ENCODE peak calls at places on chromosomes 5 and 9, in six cellular contexts. One of them, this sample, is unnamed.

GRCh38 chr5:142869883-142870282 is 99.7 kb downstream of the ARHGAP26 start:
- DNase-seq in hypothalamus: no peak
- DNase-seq in AG20443: no peak
- DNase-seq in neuronal stem cell: no peak
- DNase-seq in HCT116: no peak
- DNase-seq in lung microvascular endothelial cell: no peak
- DNase-seq in this sample: no peak

GRCh38 chr9:73667749-73668148 is 516.1 kb downstream of the ANXA1 start:
- DNase-seq in hypothalamus: no peak
- DNase-seq in AG20443: no peak
- DNase-seq in neuronal stem cell: no peak
- DNase-seq in HCT116: no peak
- DNase-seq in lung microvascular endothelial cell: peak
- DNase-seq in this sample: no peak

GRCh38 chr5:172692981-172693380 is 51.9 kb downstream of the NEURL1B start:
- DNase-seq in hypothalamus: no peak
- DNase-seq in AG20443: no peak
- DNase-seq in neuronal stem cell: no peak
- DNase-seq in HCT116: no peak
- DNase-seq in lung microvascular endothelial cell: no peak
- DNase-seq in this sample: no peak

GRCh38 chr9:113390192-113390960 is 10.7 kb downstream of the ALAD start:
- DNase-seq in hypothalamus: no peak
- DNase-seq in AG20443: no peak
- DNase-seq in neuronal stem cell: no peak
- DNase-seq in HCT116: no peak
- DNase-seq in lung microvascular endothelial cell: no peak
- DNase-seq in this sample: no peak

GRCh38 chr5:74767579-74767913 is 497 bp downstream of the NSA2 start:
- DNase-seq in hypothalamus: no peak
- DNase-seq in AG20443: peak
- DNase-seq in neuronal stem cell: peak
- DNase-seq in HCT116: peak
- DNase-seq in lung microvascular endothelial cell: peak
- DNase-seq in this sample: no peak

GRCh38 chr5:123681061-123681460 is 169.1 kb downstream of the CSNK1G3 start:
- DNase-seq in hypothalamus: no peak
- DNase-seq in AG20443: no peak
- DNase-seq in neuronal stem cell: no peak
- DNase-seq in HCT116: no peak
- DNase-seq in lung microvascular endothelial cell: no peak
- DNase-seq in this sample: no peak

GRCh38 chr9:105333811-105334210 is 89.4 kb downstream of the SLC44A1 start:
- DNase-seq in hypothalamus: no peak
- DNase-seq in AG20443: no peak
- DNase-seq in neuronal stem cell: no peak
- DNase-seq in HCT116: no peak
- DNase-seq in lung microvascular endothelial cell: no peak
- DNase-seq in this sample: no peak

GRCh38 chr5:134526483-134527155 is 1.1 kb downstream of the JADE2 start:
- DNase-seq in hypothalamus: peak
- DNase-seq in AG20443: peak
- DNase-seq in neuronal stem cell: peak
- DNase-seq in HCT116: peak
- DNase-seq in lung microvascular endothelial cell: peak
- DNase-seq in this sample: no peak

GRCh38 chr5:110769282-110769681 is 30.5 kb downstream of the SLC25A46 start:
- DNase-seq in hypothalamus: no peak
- DNase-seq in AG20443: peak
- DNase-seq in neuronal stem cell: no peak
- DNase-seq in HCT116: no peak
- DNase-seq in lung microvascular endothelial cell: peak
- DNase-seq in this sample: no peak

GRCh38 chr5:61673007-61673735 is 341.1 kb downstream of the ZSWIM6 start:
- DNase-seq in hypothalamus: no peak
- DNase-seq in AG20443: peak
- DNase-seq in neuronal stem cell: peak
- DNase-seq in HCT116: peak
- DNase-seq in lung microvascular endothelial cell: peak
- DNase-seq in this sample: no peak

GRCh38 chr9:101580076-101580475 is 14.7 kb downstream of the PPP3R2 start:
- DNase-seq in hypothalamus: no peak
- DNase-seq in AG20443: no peak
- DNase-seq in neuronal stem cell: no peak
- DNase-seq in HCT116: no peak
- DNase-seq in lung microvascular endothelial cell: no peak
- DNase-seq in this sample: no peak

GRCh38 chr5:44774279-44774880 is 34.4 kb upstream of the MRPS30 start:
- DNase-seq in hypothalamus: no peak
- DNase-seq in AG20443: peak
- DNase-seq in neuronal stem cell: peak
- DNase-seq in HCT116: peak
- DNase-seq in lung microvascular endothelial cell: peak
- DNase-seq in this sample: no peak

GRCh38 chr9:8850916-8851315 is 1051.3 kb upstream of the DMAC1 start:
- DNase-seq in hypothalamus: no peak
- DNase-seq in AG20443: no peak
- DNase-seq in neuronal stem cell: no peak
- DNase-seq in HCT116: no peak
- DNase-seq in lung microvascular endothelial cell: no peak
- DNase-seq in this sample: no peak

GRCh38 chr5:160230686-160231527 is 1.6 kb downstream of the FABP6 start:
- DNase-seq in hypothalamus: no peak
- DNase-seq in AG20443: peak
- DNase-seq in neuronal stem cell: no peak
- DNase-seq in HCT116: no peak
- DNase-seq in lung microvascular endothelial cell: no peak
- DNase-seq in this sample: no peak

GRCh38 chr9:73179594-73179993 is 27.9 kb downstream of the ANXA1 start:
- DNase-seq in hypothalamus: no peak
- DNase-seq in AG20443: no peak
- DNase-seq in neuronal stem cell: no peak
- DNase-seq in HCT116: peak
- DNase-seq in lung microvascular endothelial cell: no peak
- DNase-seq in this sample: no peak

GRCh38 chr9:128689820-128690683 is 1.0 kb downstream of the SET start:
- DNase-seq in hypothalamus: peak
- DNase-seq in AG20443: peak
- DNase-seq in neuronal stem cell: peak
- DNase-seq in HCT116: no peak
- DNase-seq in lung microvascular endothelial cell: peak
- DNase-seq in this sample: no peak

GRCh38 chr5:88940712-88941111 is 57.7 kb upstream of the MEF2C start:
- DNase-seq in hypothalamus: no peak
- DNase-seq in AG20443: no peak
- DNase-seq in neuronal stem cell: no peak
- DNase-seq in HCT116: no peak
- DNase-seq in lung microvascular endothelial cell: no peak
- DNase-seq in this sample: no peak

GRCh38 chr5:33565304-33565703 is 124.5 kb downstream of the TARS1 start:
- DNase-seq in hypothalamus: no peak
- DNase-seq in AG20443: no peak
- DNase-seq in neuronal stem cell: no peak
- DNase-seq in HCT116: no peak
- DNase-seq in lung microvascular endothelial cell: no peak
- DNase-seq in this sample: no peak

GRCh38 chr5:135116146-135116545 is 82.1 kb upstream of the PITX1 start:
- DNase-seq in hypothalamus: no peak
- DNase-seq in AG20443: no peak
- DNase-seq in neuronal stem cell: no peak
- DNase-seq in HCT116: no peak
- DNase-seq in lung microvascular endothelial cell: no peak
- DNase-seq in this sample: no peak

GRCh38 chr5:36058776-36059175 is 7.9 kb downstream of the UGT3A2 start:
- DNase-seq in hypothalamus: no peak
- DNase-seq in AG20443: no peak
- DNase-seq in neuronal stem cell: no peak
- DNase-seq in HCT116: no peak
- DNase-seq in lung microvascular endothelial cell: no peak
- DNase-seq in this sample: no peak

GRCh38 chr9:116377179-116377790 is 223.7 kb downstream of the PAPPA start:
- DNase-seq in hypothalamus: no peak
- DNase-seq in AG20443: peak
- DNase-seq in neuronal stem cell: no peak
- DNase-seq in HCT116: peak
- DNase-seq in lung microvascular endothelial cell: peak
- DNase-seq in this sample: no peak

GRCh38 chr9:21324040-21324439 is 11.2 kb downstream of the KLHL9 start:
- DNase-seq in hypothalamus: no peak
- DNase-seq in AG20443: no peak
- DNase-seq in neuronal stem cell: no peak
- DNase-seq in HCT116: no peak
- DNase-seq in lung microvascular endothelial cell: peak
- DNase-seq in this sample: no peak

GRCh38 chr5:149151717-149152116 is 10.4 kb downstream of the ABLIM3 start:
- DNase-seq in hypothalamus: no peak
- DNase-seq in AG20443: no peak
- DNase-seq in neuronal stem cell: no peak
- DNase-seq in HCT116: no peak
- DNase-seq in lung microvascular endothelial cell: peak
- DNase-seq in this sample: no peak

GRCh38 chr9:132474253-132474652 is 64.2 kb downstream of the CFAP77 start:
- DNase-seq in hypothalamus: no peak
- DNase-seq in AG20443: no peak
- DNase-seq in neuronal stem cell: peak
- DNase-seq in HCT116: no peak
- DNase-seq in lung microvascular endothelial cell: no peak
- DNase-seq in this sample: no peak

GRCh38 chr5:69491838-69492390 is 676 bp upstream of the OCLN start:
- DNase-seq in hypothalamus: no peak
- DNase-seq in AG20443: no peak
- DNase-seq in neuronal stem cell: no peak
- DNase-seq in HCT116: no peak
- DNase-seq in lung microvascular endothelial cell: no peak
- DNase-seq in this sample: no peak

GRCh38 chr5:170283296-170283695 is 14.3 kb downstream of the LCP2 start:
- DNase-seq in hypothalamus: no peak
- DNase-seq in AG20443: no peak
- DNase-seq in neuronal stem cell: no peak
- DNase-seq in HCT116: no peak
- DNase-seq in lung microvascular endothelial cell: no peak
- DNase-seq in this sample: no peak